ENCODE peak calls at places on chromosome 20, in eight cellular contexts. N is astrocyte of the hippocampus; S is tibial artery; V is stimulated activated CD8-positive, alpha-beta memory T cell treated with anti-CD3 and anti-CD28 coated beads, Interleukin-4, amount 100 ng/mL, for 24 hours; M is activated CD8-positive, alpha-beta T cell treated with anti-CD3 and anti-CD28 coated beads, Interleukin-2, amount 10 ng/mL, durations not matched to agents 7 days and 5 days; P is germinal center; Q is PC-9; C is activated gamma-delta T cell. T is an unnamed sample.

GRCh38 chr20:9068232-9068781 is 580 bp upstream of the PLCB4 start:
- DNase-seq in N (peak), S (peak), V (no peak), M (no peak), P (no peak), Q (no peak), C (no peak), T (peak)

GRCh38 chr20:50009521-50010454 is 27.0 kb downstream of the SNAI1 start:
- DNase-seq in N (peak), S (no peak), V (no peak), M (no peak), P (no peak), Q (no peak), C (no peak), T (no peak)

GRCh38 chr20:4063631-4064030 is 48.3 kb upstream of the RNF24 start:
- DNase-seq in N (peak), S (no peak), V (no peak), M (no peak), P (no peak), Q (peak), C (no peak), T (no peak)

GRCh38 chr20:39044501-39044900 is 82.4 kb downstream of the DHX35 start:
- DNase-seq in N (no peak), S (peak), V (no peak), M (no peak), P (no peak), Q (no peak), C (no peak), T (no peak)

GRCh38 chr20:36745234-36745926 is 510 bp downstream of the NDRG3 start:
- DNase-seq in N (no peak), S (peak), V (peak), M (peak), P (no peak), Q (no peak), C (no peak), T (no peak)

GRCh38 chr20:1632228-1632577 is 12.4 kb upstream of the SIRPB1 start:
- DNase-seq in N (no peak), S (no peak), V (no peak), M (no peak), P (no peak), Q (no peak), C (no peak), T (no peak)

GRCh38 chr20:62692176-62692575 is 16.5 kb upstream of the NTSR1 start:
- DNase-seq in N (no peak), S (no peak), V (no peak), M (no peak), P (no peak), Q (no peak), C (no peak), T (no peak)

GRCh38 chr20:48080583-48080982 is 295.3 kb upstream of the SULF2 start:
- DNase-seq in N (no peak), S (no peak), V (no peak), M (no peak), P (no peak), Q (no peak), C (no peak), T (no peak)

GRCh38 chr20:51579137-51579536 is 36.6 kb upstream of the NFATC2 start:
- DNase-seq in N (peak), S (no peak), V (no peak), M (no peak), P (no peak), Q (no peak), C (no peak), T (no peak)

GRCh38 chr20:48107560-48107959 is 322.3 kb upstream of the SULF2 start:
- DNase-seq in N (peak), S (no peak), V (no peak), M (no peak), P (no peak), Q (no peak), C (no peak), T (no peak)

GRCh38 chr20:25076731-25077609 is 5.0 kb downstream of the VSX1 start:
- DNase-seq in N (no peak), S (no peak), V (no peak), M (peak), P (no peak), Q (peak), C (no peak), T (no peak)

GRCh38 chr20:5973172-5973571 is 22.7 kb downstream of the MCM8 start:
- DNase-seq in N (no peak), S (no peak), V (no peak), M (no peak), P (no peak), Q (peak), C (no peak), T (no peak)

GRCh38 chr20:32190608-32191415 is 16.7 kb downstream of the PLAGL2 start:
- DNase-seq in N (no peak), S (peak), V (no peak), M (no peak), P (no peak), Q (no peak), C (no peak), T (no peak)

GRCh38 chr20:4225778-4226177 is 210.4 kb upstream of the RNF24 start:
- DNase-seq in N (peak), S (no peak), V (no peak), M (no peak), P (no peak), Q (peak), C (no peak), T (no peak)

GRCh38 chr20:49319204-49319809 is 41.5 kb upstream of the ZNFX1 start:
- DNase-seq in N (no peak), S (no peak), V (no peak), M (no peak), P (no peak), Q (no peak), C (no peak), T (no peak)

GRCh38 chr20:46406986-46407670 is 713 bp upstream of the ELMO2 start:
- DNase-seq in N (no peak), S (peak), V (peak), M (peak), P (peak), Q (no peak), C (peak), T (no peak)

GRCh38 chr20:689348-689747 is 13.7 kb upstream of the SCRT2 start:
- DNase-seq in N (no peak), S (no peak), V (no peak), M (no peak), P (no peak), Q (peak), C (no peak), T (no peak)

GRCh38 chr20:9635756-9636155 is 121.4 kb downstream of the LAMP5 start:
- DNase-seq in N (no peak), S (no peak), V (no peak), M (no peak), P (no peak), Q (no peak), C (no peak), T (no peak)

GRCh38 chr20:9079038-9079731 is 10.3 kb downstream of the PLCB4 start:
- DNase-seq in N (no peak), S (no peak), V (no peak), M (no peak), P (no peak), Q (no peak), C (no peak), T (no peak)

GRCh38 chr20:1324598-1325172 is 4.3 kb downstream of the SDCBP2 start:
- DNase-seq in N (peak), S (peak), V (peak), M (no peak), P (no peak), Q (no peak), C (no peak), T (no peak)

GRCh38 chr20:22684072-22684762 is 99.8 kb upstream of the FOXA2 start:
- DNase-seq in N (peak), S (peak), V (no peak), M (peak), P (peak), Q (peak), C (no peak), T (peak)

GRCh38 chr20:23970049-23970448 is 18.5 kb downstream of the GGTLC1 start:
- DNase-seq in N (no peak), S (no peak), V (no peak), M (no peak), P (no peak), Q (no peak), C (no peak), T (no peak)

GRCh38 chr20:46638367-46639274 is 12.6 kb downstream of the SLC13A3 start:
- DNase-seq in N (peak), S (no peak), V (no peak), M (no peak), P (no peak), Q (no peak), C (no peak), T (no peak)

GRCh38 chr20:24066075-24066700 is 77.6 kb upstream of the GGTLC1 start:
- DNase-seq in N (no peak), S (no peak), V (no peak), M (peak), P (no peak), Q (no peak), C (no peak), T (no peak)

GRCh38 chr20:8756410-8756809 is 312.5 kb upstream of the PLCB4 start:
- DNase-seq in N (peak), S (no peak), V (no peak), M (no peak), P (no peak), Q (no peak), C (no peak), T (no peak)

GRCh38 chr20:51735728-51736600 is 32.2 kb downstream of the ATP9A start:
- DNase-seq in N (no peak), S (no peak), V (no peak), M (no peak), P (no peak), Q (no peak), C (no peak), T (no peak)

GRCh38 chr20:5000263-5001173 is 792 bp downstream of the SLC23A2 start:
- DNase-seq in N (peak), S (peak), V (peak), M (peak), P (peak), Q (no peak), C (peak), T (no peak)

GRCh38 chr20:53652090-53652858 is 58.6 kb upstream of the ZNF217 start:
- DNase-seq in N (no peak), S (no peak), V (no peak), M (peak), P (no peak), Q (peak), C (no peak), T (no peak)

GRCh38 chr20:8153281-8153908 is 21.3 kb downstream of the PLCB1 start:
- DNase-seq in N (peak), S (no peak), V (no peak), M (no peak), P (no peak), Q (no peak), C (no peak), T (no peak)

GRCh38 chr20:61135266-61135665 is 116.8 kb upstream of the CDH4 start:
- DNase-seq in N (no peak), S (no peak), V (no peak), M (no peak), P (no peak), Q (no peak), C (no peak), T (no peak)

GRCh38 chr20:36439040-36439730 is 102.1 kb upstream of the MYL9 start:
- DNase-seq in N (peak), S (peak), V (peak), M (peak), P (peak), Q (no peak), C (peak), T (peak)

GRCh38 chr20:36893801-36894200 is 17.9 kb downstream of the TLDC2 start:
- DNase-seq in N (no peak), S (no peak), V (no peak), M (no peak), P (no peak), Q (no peak), C (no peak), T (no peak)

GRCh38 chr20:52783769-52784168 is 188.4 kb upstream of the TSHZ2 start:
- DNase-seq in N (no peak), S (no peak), V (no peak), M (no peak), P (peak), Q (no peak), C (no peak), T (no peak)

GRCh38 chr20:40803381-40803780 is 114.3 kb upstream of the MAFB start:
- DNase-seq in N (no peak), S (no peak), V (no peak), M (no peak), P (no peak), Q (no peak), C (no peak), T (no peak)

GRCh38 chr20:48156951-48157700 is 371.8 kb upstream of the SULF2 start:
- DNase-seq in N (no peak), S (no peak), V (no peak), M (no peak), P (no peak), Q (peak), C (no peak), T (no peak)

GRCh38 chr20:38680492-38681118 is 43.7 kb upstream of the SLC32A1 start:
- DNase-seq in N (peak), S (peak), V (no peak), M (peak), P (no peak), Q (no peak), C (no peak), T (peak)

GRCh38 chr20:58436868-58437645 is 48.0 kb downstream of the VAPB start:
- DNase-seq in N (no peak), S (no peak), V (no peak), M (no peak), P (no peak), Q (no peak), C (no peak), T (no peak)

GRCh38 chr20:35615667-35616464 is at the start of gene SPAG4:
- DNase-seq in N (peak), S (peak), V (peak), M (peak), P (peak), Q (no peak), C (peak), T (peak)

T was measured in neuronal stem cell.